ENCODE peak calls at places on chromosomes 11 and 22, in nine cellular contexts. One of them, this sample, is unnamed.

GRCh38 chr11:126477526-126478275 is 122.2 kb downstream of the ST3GAL4 start:
- DNase-seq in Caco-2: no peak
- DNase-seq in osteocyte: no peak
- DNase-seq in nephron progenitor cell: peak; percentile 31
- DNase-seq in progenitor cell of endocrine pancreas: no peak
- DNase-seq in fibroblast of mammary gland: no peak
- DNase-seq in cardiac muscle cell: no peak
- DNase-seq in tibial nerve: no peak
- DNase-seq in breast epithelium: no peak
- DNase-seq in this sample: no peak

GRCh38 chr11:111408789-111409727 is 30.0 kb upstream of the POU2AF1 start:
- DNase-seq in progenitor cell of endocrine pancreas: no peak
- DNase-seq in breast epithelium: no peak
- DNase-seq in osteocyte: peak; percentile 13
- DNase-seq in Caco-2: no peak
- DNase-seq in tibial nerve: no peak
- DNase-seq in nephron progenitor cell: no peak
- DNase-seq in fibroblast of mammary gland: peak; percentile 92
- DNase-seq in cardiac muscle cell: peak; percentile 76
- DNase-seq in this sample: no peak

GRCh38 chr22:30905696-30906341 is 62.8 kb downstream of the MORC2 start:
- DNase-seq in nephron progenitor cell: no peak
- DNase-seq in cardiac muscle cell: no peak
- DNase-seq in Caco-2: no peak
- DNase-seq in tibial nerve: no peak
- DNase-seq in progenitor cell of endocrine pancreas: no peak
- DNase-seq in breast epithelium: no peak
- DNase-seq in fibroblast of mammary gland: no peak
- DNase-seq in osteocyte: peak; percentile 83
- DNase-seq in this sample: no peak

GRCh38 chr11:67435031-67435726 is 2.3 kb downstream of the PTPRCAP start:
- DNase-seq in Caco-2: no peak
- DNase-seq in progenitor cell of endocrine pancreas: no peak
- DNase-seq in tibial nerve: no peak
- DNase-seq in nephron progenitor cell: no peak
- DNase-seq in fibroblast of mammary gland: no peak
- DNase-seq in osteocyte: no peak
- DNase-seq in breast epithelium: no peak
- DNase-seq in cardiac muscle cell: no peak
- DNase-seq in this sample: no peak

GRCh38 chr22:17586831-17587440 is 23.6 kb downstream of the SLC25A18 start:
- DNase-seq in nephron progenitor cell: no peak
- DNase-seq in tibial nerve: no peak
- DNase-seq in Caco-2: no peak
- DNase-seq in breast epithelium: no peak
- DNase-seq in cardiac muscle cell: no peak
- DNase-seq in progenitor cell of endocrine pancreas: no peak
- DNase-seq in fibroblast of mammary gland: no peak
- DNase-seq in osteocyte: no peak
- DNase-seq in this sample: no peak

GRCh38 chr11:78203184-78203583 is 14.5 kb downstream of the USP35 start:
- DNase-seq in tibial nerve: no peak
- DNase-seq in Caco-2: no peak
- DNase-seq in breast epithelium: no peak
- DNase-seq in fibroblast of mammary gland: no peak
- DNase-seq in cardiac muscle cell: no peak
- DNase-seq in osteocyte: no peak
- DNase-seq in progenitor cell of endocrine pancreas: no peak
- DNase-seq in nephron progenitor cell: no peak
- DNase-seq in this sample: no peak

GRCh38 chr22:43849731-43850130 is 12.6 kb downstream of the SULT4A1 start:
- DNase-seq in Caco-2: no peak
- DNase-seq in progenitor cell of endocrine pancreas: no peak
- DNase-seq in breast epithelium: no peak
- DNase-seq in cardiac muscle cell: no peak
- DNase-seq in fibroblast of mammary gland: no peak
- DNase-seq in nephron progenitor cell: no peak
- DNase-seq in tibial nerve: no peak
- DNase-seq in osteocyte: no peak
- DNase-seq in this sample: no peak

GRCh38 chr11:129190087-129190486 is 2.0 kb downstream of the ARHGAP32 start:
- DNase-seq in nephron progenitor cell: no peak
- DNase-seq in breast epithelium: no peak
- DNase-seq in fibroblast of mammary gland: peak; percentile 25
- DNase-seq in tibial nerve: no peak
- DNase-seq in osteocyte: no peak
- DNase-seq in Caco-2: no peak
- DNase-seq in cardiac muscle cell: peak; percentile 29
- DNase-seq in progenitor cell of endocrine pancreas: no peak
- DNase-seq in this sample: no peak

GRCh38 chr11:16820324-16821092 is 82.1 kb downstream of the C11orf58 start:
- DNase-seq in nephron progenitor cell: peak; percentile 77
- DNase-seq in fibroblast of mammary gland: peak; percentile 73
- DNase-seq in breast epithelium: peak; percentile 80
- DNase-seq in cardiac muscle cell: peak; percentile 86
- DNase-seq in tibial nerve: peak; percentile 83
- DNase-seq in osteocyte: no peak
- DNase-seq in progenitor cell of endocrine pancreas: peak; percentile 59
- DNase-seq in Caco-2: peak; percentile 79
- DNase-seq in this sample: peak; percentile 48

GRCh38 chr11:65625628-65626342 is 10.2 kb downstream of the PCNX3 start:
- DNase-seq in fibroblast of mammary gland: peak; percentile 41
- DNase-seq in Caco-2: peak; percentile 34
- DNase-seq in breast epithelium: no peak
- DNase-seq in tibial nerve: peak; percentile 38
- DNase-seq in cardiac muscle cell: peak; percentile 50
- DNase-seq in nephron progenitor cell: peak; percentile 53
- DNase-seq in progenitor cell of endocrine pancreas: no peak
- DNase-seq in osteocyte: no peak
- DNase-seq in this sample: no peak

GRCh38 chr22:19896665-19897355 is 42.1 kb upstream of the GNB1L start:
- DNase-seq in Caco-2: no peak
- DNase-seq in fibroblast of mammary gland: no peak
- DNase-seq in cardiac muscle cell: no peak
- DNase-seq in progenitor cell of endocrine pancreas: no peak
- DNase-seq in tibial nerve: no peak
- DNase-seq in osteocyte: no peak
- DNase-seq in breast epithelium: no peak
- DNase-seq in nephron progenitor cell: no peak
- DNase-seq in this sample: no peak
- TF ChIP-seq CTCF in Caco-2: no peak
- TF ChIP-seq CTCF in fibroblast of mammary gland: no peak
- TF ChIP-seq CTCF in cardiac muscle cell: no peak
- TF ChIP-seq CTCF in progenitor cell of endocrine pancreas: no peak
- TF ChIP-seq CTCF in tibial nerve: no peak
- TF ChIP-seq CTCF in osteocyte: no peak
- TF ChIP-seq CTCF in breast epithelium: no peak
- TF ChIP-seq CTCF in nephron progenitor cell: no peak
- TF ChIP-seq CTCF in this sample: no peak

DNA sequence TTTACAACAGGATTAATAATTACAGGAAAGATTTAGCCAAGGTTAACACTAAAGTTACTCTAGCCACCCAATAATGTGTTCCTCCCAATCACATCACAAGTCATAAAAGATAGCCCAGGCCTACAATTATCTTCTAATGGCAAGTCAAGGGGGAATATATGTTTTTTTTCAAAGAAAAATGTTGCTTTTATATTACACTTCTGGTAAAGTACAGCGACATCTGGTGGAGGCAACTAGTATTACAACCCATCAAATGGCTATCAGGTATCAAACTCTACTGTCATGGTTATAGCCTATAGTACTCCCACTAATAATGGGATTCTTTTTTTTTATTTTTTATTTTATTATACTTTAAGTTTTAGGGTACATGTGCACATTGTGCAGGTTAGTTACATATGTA is 71.8 kb downstream of the XRRA1 start:
- DNase-seq in osteocyte: no peak
- DNase-seq in fibroblast of mammary gland: peak; percentile 35
- DNase-seq in cardiac muscle cell: peak; percentile 3
- DNase-seq in Caco-2: peak; percentile 37
- DNase-seq in nephron progenitor cell: no peak
- DNase-seq in progenitor cell of endocrine pancreas: no peak
- DNase-seq in breast epithelium: no peak
- DNase-seq in tibial nerve: no peak
- DNase-seq in this sample: no peak
- TF ChIP-seq CTCF in osteocyte: peak; percentile 53
- TF ChIP-seq CTCF in fibroblast of mammary gland: peak; percentile 64
- TF ChIP-seq CTCF in cardiac muscle cell: peak; percentile 57
- TF ChIP-seq CTCF in Caco-2: peak; percentile 90
- TF ChIP-seq CTCF in nephron progenitor cell: peak; percentile 43
- TF ChIP-seq CTCF in progenitor cell of endocrine pancreas: peak; percentile 59
- TF ChIP-seq CTCF in breast epithelium: peak; percentile 22
- TF ChIP-seq CTCF in tibial nerve: no peak
- TF ChIP-seq CTCF in this sample: peak; percentile 70

DNA sequence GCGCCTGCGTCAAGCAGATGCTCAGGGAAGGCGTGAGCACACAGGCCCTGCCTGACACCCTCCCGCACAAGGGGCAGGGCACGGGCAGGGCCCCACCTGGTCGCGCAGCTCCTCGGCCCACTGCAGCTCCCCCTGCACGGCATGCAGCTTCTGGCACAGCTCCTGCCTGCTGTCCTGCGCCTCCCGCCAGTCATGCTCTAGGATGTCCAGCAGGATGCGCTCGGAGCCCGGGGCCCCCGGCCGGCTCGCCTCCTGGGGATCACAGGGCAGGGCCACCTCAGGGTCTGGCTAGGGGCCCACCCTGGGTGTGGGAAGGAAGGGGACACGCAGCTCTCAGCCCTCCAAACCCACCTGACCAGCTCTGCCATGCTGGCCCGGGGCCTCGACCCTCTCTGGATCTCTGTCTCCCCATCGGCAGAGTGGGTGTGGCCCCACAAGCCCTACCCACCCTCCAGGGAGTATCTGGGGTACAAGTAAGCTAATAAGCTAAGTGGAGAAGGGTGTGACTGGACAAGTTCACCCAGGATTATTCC is 10.7 kb downstream of the CARD10 start:
- DNase-seq in tibial nerve: no peak
- DNase-seq in fibroblast of mammary gland: no peak
- DNase-seq in nephron progenitor cell: no peak
- DNase-seq in breast epithelium: no peak
- DNase-seq in cardiac muscle cell: no peak
- DNase-seq in progenitor cell of endocrine pancreas: no peak
- DNase-seq in Caco-2: no peak
- DNase-seq in osteocyte: no peak
- DNase-seq in this sample: no peak
- TF ChIP-seq CTCF in tibial nerve: peak; percentile 18
- TF ChIP-seq CTCF in fibroblast of mammary gland: no peak
- TF ChIP-seq CTCF in nephron progenitor cell: no peak
- TF ChIP-seq CTCF in breast epithelium: no peak
- TF ChIP-seq CTCF in cardiac muscle cell: no peak
- TF ChIP-seq CTCF in progenitor cell of endocrine pancreas: no peak
- TF ChIP-seq CTCF in Caco-2: no peak
- TF ChIP-seq CTCF in osteocyte: no peak
- TF ChIP-seq CTCF in this sample: no peak

DNA sequence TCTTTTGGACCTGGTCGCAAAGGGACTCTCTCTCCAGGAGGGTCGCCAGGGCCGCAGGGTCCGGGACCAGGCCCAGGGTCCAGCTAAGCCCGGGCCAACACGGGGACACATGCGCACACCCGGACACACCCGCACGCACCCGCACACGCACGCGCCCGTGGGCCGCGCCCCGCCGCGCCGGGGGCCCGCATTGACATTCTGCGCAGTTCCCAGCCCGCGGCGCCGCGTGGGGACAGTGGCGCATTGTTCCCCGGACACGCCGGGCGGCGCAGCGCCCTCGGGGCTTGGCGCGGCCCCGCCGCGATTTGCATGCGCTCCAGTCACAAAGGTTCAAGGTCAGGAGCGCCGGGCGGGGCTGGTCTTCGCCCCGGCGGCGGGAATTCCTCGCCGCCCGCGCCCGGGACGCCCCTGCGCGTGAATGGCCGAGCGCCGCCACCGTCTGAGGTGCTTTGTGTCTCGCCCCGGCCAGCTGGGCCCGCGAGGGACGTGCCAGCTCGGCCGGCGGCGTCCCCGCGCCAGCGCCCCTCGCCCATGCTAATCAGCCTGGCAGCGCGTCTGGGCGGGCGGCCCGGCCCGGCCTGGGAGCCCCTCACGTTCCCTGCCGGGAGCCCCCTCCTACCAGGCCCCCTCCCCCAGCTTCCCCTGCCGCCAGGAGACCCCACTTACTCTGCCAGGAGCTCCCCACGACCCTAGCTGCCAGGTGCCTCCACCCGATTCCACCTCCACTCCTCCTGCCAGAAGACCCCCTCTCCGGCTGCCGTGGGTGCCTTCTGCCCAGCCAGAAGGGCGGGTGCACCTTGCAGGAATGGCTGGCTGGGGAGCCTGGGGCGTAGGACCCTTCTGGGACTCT is 50.5 kb upstream of the WNT7B start:
- DNase-seq in fibroblast of mammary gland: no peak
- DNase-seq in Caco-2: peak; percentile 27
- DNase-seq in osteocyte: no peak
- DNase-seq in progenitor cell of endocrine pancreas: peak; percentile 34
- DNase-seq in tibial nerve: no peak
- DNase-seq in breast epithelium: no peak
- DNase-seq in cardiac muscle cell: no peak
- DNase-seq in nephron progenitor cell: peak; percentile 68
- DNase-seq in this sample: no peak
- TF ChIP-seq CTCF in fibroblast of mammary gland: no peak
- TF ChIP-seq CTCF in Caco-2: no peak
- TF ChIP-seq CTCF in osteocyte: no peak
- TF ChIP-seq CTCF in progenitor cell of endocrine pancreas: no peak
- TF ChIP-seq CTCF in tibial nerve: no peak
- TF ChIP-seq CTCF in breast epithelium: no peak
- TF ChIP-seq CTCF in cardiac muscle cell: no peak
- TF ChIP-seq CTCF in nephron progenitor cell: no peak
- TF ChIP-seq CTCF in this sample: no peak

GRCh38 chr11:18145025-18145424 is 12.7 kb downstream of the MRGPRX3 start:
- DNase-seq in Caco-2: no peak
- DNase-seq in osteocyte: no peak
- DNase-seq in progenitor cell of endocrine pancreas: no peak
- DNase-seq in breast epithelium: no peak
- DNase-seq in nephron progenitor cell: no peak
- DNase-seq in fibroblast of mammary gland: peak; percentile 5
- DNase-seq in cardiac muscle cell: no peak
- DNase-seq in tibial nerve: no peak
- DNase-seq in this sample: no peak
- TF ChIP-seq CTCF in Caco-2: no peak
- TF ChIP-seq CTCF in osteocyte: peak; percentile 42
- TF ChIP-seq CTCF in progenitor cell of endocrine pancreas: peak; percentile 23
- TF ChIP-seq CTCF in breast epithelium: no peak
- TF ChIP-seq CTCF in nephron progenitor cell: peak; percentile 22
- TF ChIP-seq CTCF in fibroblast of mammary gland: peak; percentile 36
- TF ChIP-seq CTCF in cardiac muscle cell: peak; percentile 14
- TF ChIP-seq CTCF in tibial nerve: no peak
- TF ChIP-seq CTCF in this sample: no peak

GRCh38 chr11:64269380-64270234 is 14.9 kb downstream of the BAD start:
- DNase-seq in progenitor cell of endocrine pancreas: peak; percentile 91
- DNase-seq in cardiac muscle cell: peak; percentile 100
- DNase-seq in breast epithelium: peak; percentile 99
- DNase-seq in osteocyte: peak; percentile 99
- DNase-seq in Caco-2: peak; percentile 99
- DNase-seq in nephron progenitor cell: peak; percentile 97
- DNase-seq in tibial nerve: peak; percentile 97
- DNase-seq in fibroblast of mammary gland: peak; percentile 100
- DNase-seq in this sample: peak; percentile 97
- TF ChIP-seq CTCF in progenitor cell of endocrine pancreas: peak; percentile 19
- TF ChIP-seq CTCF in cardiac muscle cell: peak; percentile 5
- TF ChIP-seq CTCF in breast epithelium: no peak
- TF ChIP-seq CTCF in osteocyte: peak; percentile 36
- TF ChIP-seq CTCF in Caco-2: no peak
- TF ChIP-seq CTCF in nephron progenitor cell: no peak
- TF ChIP-seq CTCF in tibial nerve: peak; percentile 19
- TF ChIP-seq CTCF in fibroblast of mammary gland: no peak
- TF ChIP-seq CTCF in this sample: no peak

This sample was measured in mesothelial cell of epicardium.